ENCODE peak calls at places on chromosomes 11 and 22, in eight cellular contexts. K is pancreas; F is brain microvascular endothelial cell; A is effector memory CD4-positive, alpha-beta T cell; W is BJ; V is substantia nigra; L is COR-L47; O is stimulated activated CD4-positive, alpha-beta T cell treated with anti-CD3 and anti-CD28 coated beads, Interleukin-1b, Interleukin-23, amount 100 ng/mL, for 24 hours. H is an unnamed sample.

GRCh38 chr11:72657356-72657755 is 16.9 kb downstream of the PDE2A start:
- DNase-seq in K (no peak), F (no peak), A (no peak), W (no peak), V (no peak), L (no peak), O (no peak), H (no peak)

GRCh38 chr22:31734512-31734911 is 15.4 kb downstream of the PRR14L start:
- DNase-seq in K (no peak), F (peak), A (no peak), W (peak), V (no peak), L (no peak), O (no peak), H (no peak)

GRCh38 chr11:18352581-18352980 is 30.2 kb downstream of the GTF2H1 start:
- DNase-seq in K (no peak), F (no peak), A (no peak), W (no peak), V (no peak), L (no peak), O (no peak), H (no peak)

GRCh38 chr22:16563555-16564520 is 28.8 kb downstream of the CCT8L2 start:
- DNase-seq in K (no peak), F (no peak), A (no peak), W (no peak), V (no peak), L (no peak), O (no peak), H (no peak)

GRCh38 chr11:119700536-119701346 is 28.3 kb downstream of the NECTIN1 start:
- DNase-seq in K (no peak), F (no peak), A (no peak), W (no peak), V (no peak), L (no peak), O (no peak), H (no peak)

GRCh38 chr11:78638704-78639380 is 64.2 kb upstream of the NARS2 start:
- DNase-seq in K (no peak), F (no peak), A (no peak), W (no peak), V (no peak), L (no peak), O (no peak), H (no peak)

GRCh38 chr11:16982809-16983208 is 31.4 kb downstream of the PLEKHA7 start:
- DNase-seq in K (no peak), F (no peak), A (no peak), W (no peak), V (no peak), L (no peak), O (no peak), H (no peak)

GRCh38 chr11:81476345-81476744 is 1257.3 kb downstream of the FAM181B start:
- DNase-seq in K (no peak), F (no peak), A (no peak), W (no peak), V (no peak), L (no peak), O (no peak), H (no peak)

GRCh38 chr11:371716-372590 is 2.7 kb downstream of the B4GALNT4 start:
- DNase-seq in K (no peak), F (no peak), A (no peak), W (no peak), V (no peak), L (no peak), O (no peak), H (no peak)

GRCh38 chr11:121894581-121894980 is 221.4 kb downstream of the BLID start:
- DNase-seq in K (no peak), F (peak), A (no peak), W (no peak), V (no peak), L (no peak), O (no peak), H (no peak)

GRCh38 chr11:87007938-87008337 is 29.8 kb upstream of the TMEM135 start:
- DNase-seq in K (no peak), F (no peak), A (no peak), W (peak), V (no peak), L (no peak), O (no peak), H (no peak)

GRCh38 chr11:19244084-19244483 is 3.3 kb upstream of the E2F8 start:
- DNase-seq in K (peak), F (no peak), A (no peak), W (no peak), V (no peak), L (no peak), O (no peak), H (no peak)

GRCh38 chr11:114080219-114080618 is 20.7 kb downstream of the ZBTB16 start:
- DNase-seq in K (no peak), F (no peak), A (no peak), W (no peak), V (no peak), L (no peak), O (no peak), H (peak)

GRCh38 chr11:69812256-69812655 is 7.0 kb downstream of the FGF3 start:
- DNase-seq in K (no peak), F (no peak), A (no peak), W (no peak), V (no peak), L (no peak), O (no peak), H (no peak)

GRCh38 chr22:35972559-35972958 is 56.1 kb downstream of the RBFOX2 start:
- DNase-seq in K (no peak), F (no peak), A (no peak), W (no peak), V (no peak), L (no peak), O (no peak), H (no peak)

GRCh38 chr11:19871531-19871930 is 158.9 kb downstream of the NAV2 start:
- DNase-seq in K (no peak), F (no peak), A (no peak), W (no peak), V (no peak), L (no peak), O (no peak), H (no peak)

GRCh38 chr11:27506200-27507182 is at the start of gene LIN7C:
- DNase-seq in K (peak), F (peak), A (peak), W (peak), V (peak), L (peak), O (peak), H (peak)

GRCh38 chr22:22085702-22086500 is 103.3 kb upstream of the TOP3B start:
- DNase-seq in K (no peak), F (peak), A (no peak), W (no peak), V (no peak), L (no peak), O (no peak), H (no peak)

GRCh38 chr11:129315781-129316579 is 59.7 kb upstream of the BARX2 start:
- DNase-seq in K (peak), F (no peak), A (no peak), W (no peak), V (no peak), L (peak), O (no peak), H (no peak)

GRCh38 chr11:121460941-121461514 is 8.3 kb upstream of the SORL1-AS1 start:
- DNase-seq in K (no peak), F (no peak), A (no peak), W (no peak), V (no peak), L (no peak), O (no peak), H (no peak)

GRCh38 chr11:34243620-34244493 is 114.0 kb downstream of the ABTB2 start:
- DNase-seq in K (peak), F (peak), A (no peak), W (peak), V (no peak), L (no peak), O (no peak), H (peak)

GRCh38 chr11:1076061-1076665 is 1.5 kb downstream of the MUC2 start:
- DNase-seq in K (no peak), F (no peak), A (no peak), W (no peak), V (no peak), L (no peak), O (no peak), H (no peak)

GRCh38 chr11:12108875-12109453 is 1.4 kb upstream of the MICAL2 start:
- DNase-seq in K (no peak), F (no peak), A (no peak), W (no peak), V (no peak), L (no peak), O (no peak), H (no peak)

GRCh38 chr22:19970479-19971275 is 29.1 kb upstream of the TXNRD2 start:
- DNase-seq in K (peak), F (peak), A (peak), W (no peak), V (peak), L (peak), O (peak), H (peak)

GRCh38 chr11:32643526-32643925 is 59.9 kb downstream of the EIF3M start:
- DNase-seq in K (no peak), F (peak), A (no peak), W (no peak), V (no peak), L (no peak), O (no peak), H (no peak)

GRCh38 chr11:100576044-100577021 is 110.8 kb upstream of the ARHGAP42 start:
- DNase-seq in K (peak), F (peak), A (no peak), W (no peak), V (no peak), L (peak), O (no peak), H (no peak)

GRCh38 chr11:62791501-62792192 is at the start of gene TMEM223:
- DNase-seq in K (peak), F (peak), A (peak), W (peak), V (peak), L (peak), O (peak), H (peak)

GRCh38 chr11:10413268-10413667 is 41.8 kb upstream of the AMPD3 start:
- DNase-seq in K (no peak), F (peak), A (peak), W (no peak), V (no peak), L (peak), O (peak), H (peak)

GRCh38 chr11:70210051-70210501 is 7.0 kb downstream of the FADD start:
- DNase-seq in K (no peak), F (peak), A (no peak), W (no peak), V (no peak), L (no peak), O (no peak), H (no peak)

GRCh38 chr11:121687961-121688566 is 235.3 kb upstream of the SORL1-AS1 start:
- DNase-seq in K (no peak), F (peak), A (no peak), W (peak), V (no peak), L (no peak), O (no peak), H (no peak)

GRCh38 chr11:45646275-45646970 is 19.0 kb downstream of the CHST1 start:
- DNase-seq in K (no peak), F (peak), A (no peak), W (no peak), V (no peak), L (no peak), O (no peak), H (no peak)

GRCh38 chr11:69190796-69191536 is 35.2 kb downstream of the SMIM38 start:
- DNase-seq in K (no peak), F (no peak), A (no peak), W (no peak), V (no peak), L (no peak), O (no peak), H (no peak)

GRCh38 chr22:46589141-46589748 is 30.9 kb upstream of the GRAMD4 start:
- DNase-seq in K (no peak), F (no peak), A (no peak), W (no peak), V (no peak), L (no peak), O (no peak), H (no peak)

GRCh38 chr11:134055029-134055428 is 13.8 kb upstream of the JAM3 start:
- DNase-seq in K (no peak), F (no peak), A (no peak), W (no peak), V (no peak), L (no peak), O (no peak), H (no peak)